ENCODE peak calls at places on chromosomes 1 and 21, in four cellular contexts. One of them, this sample, is unnamed.

GRCh38 chr1:31666290-31666963 is 21.8 kb upstream of the PEF1 start:
- DNase-seq in NCI-H2171: peak; percentile 82
- DNase-seq in WTC11: no peak
- DNase-seq in stimulated activated CD4-positive, alpha-beta T cell treated with anti-CD3 and anti-CD28 coated beads, Interleukin-2, amount 100 ng/mL, for 4 hours: no peak
- DNase-seq in this sample: no peak

GRCh38 chr1:204660509-204660908 is 25.0 kb downstream of the LRRN2 start:
- DNase-seq in NCI-H2171: no peak
- DNase-seq in WTC11: no peak
- DNase-seq in stimulated activated CD4-positive, alpha-beta T cell treated with anti-CD3 and anti-CD28 coated beads, Interleukin-2, amount 100 ng/mL, for 4 hours: no peak
- DNase-seq in this sample: no peak

GRCh38 chr1:239955431-239955830 is 136.3 kb upstream of the FMN2 start:
- DNase-seq in NCI-H2171: no peak
- DNase-seq in WTC11: no peak
- DNase-seq in stimulated activated CD4-positive, alpha-beta T cell treated with anti-CD3 and anti-CD28 coated beads, Interleukin-2, amount 100 ng/mL, for 4 hours: no peak
- DNase-seq in this sample: no peak

GRCh38 chr1:197675475-197676324 is 99.6 kb downstream of the DENND1B start:
- DNase-seq in NCI-H2171: peak; percentile 90
- DNase-seq in WTC11: no peak
- DNase-seq in stimulated activated CD4-positive, alpha-beta T cell treated with anti-CD3 and anti-CD28 coated beads, Interleukin-2, amount 100 ng/mL, for 4 hours: no peak
- DNase-seq in this sample: no peak

GRCh38 chr1:54337034-54337433 is 69.2 kb downstream of the SSBP3 start:
- DNase-seq in NCI-H2171: no peak
- DNase-seq in WTC11: no peak
- DNase-seq in stimulated activated CD4-positive, alpha-beta T cell treated with anti-CD3 and anti-CD28 coated beads, Interleukin-2, amount 100 ng/mL, for 4 hours: no peak
- DNase-seq in this sample: no peak

GRCh38 chr1:31413405-31414005 is 492 bp downstream of the SERINC2 start:
- DNase-seq in NCI-H2171: no peak
- DNase-seq in WTC11: peak; percentile 55
- DNase-seq in stimulated activated CD4-positive, alpha-beta T cell treated with anti-CD3 and anti-CD28 coated beads, Interleukin-2, amount 100 ng/mL, for 4 hours: no peak
- DNase-seq in this sample: no peak

GRCh38 chr21:17828223-17828622 is 9.1 kb upstream of the C21orf91 start:
- DNase-seq in NCI-H2171: no peak
- DNase-seq in WTC11: no peak
- DNase-seq in stimulated activated CD4-positive, alpha-beta T cell treated with anti-CD3 and anti-CD28 coated beads, Interleukin-2, amount 100 ng/mL, for 4 hours: no peak
- DNase-seq in this sample: no peak

GRCh38 chr1:195604287-195604686 is 1004.0 kb downstream of the KCNT2 start:
- DNase-seq in NCI-H2171: no peak
- DNase-seq in WTC11: no peak
- DNase-seq in stimulated activated CD4-positive, alpha-beta T cell treated with anti-CD3 and anti-CD28 coated beads, Interleukin-2, amount 100 ng/mL, for 4 hours: no peak
- DNase-seq in this sample: no peak

GRCh38 chr1:23772854-23773242 is 5.4 kb upstream of the PITHD1 start:
- DNase-seq in NCI-H2171: no peak
- DNase-seq in WTC11: no peak
- DNase-seq in stimulated activated CD4-positive, alpha-beta T cell treated with anti-CD3 and anti-CD28 coated beads, Interleukin-2, amount 100 ng/mL, for 4 hours: no peak
- DNase-seq in this sample: no peak

GRCh38 chr1:88801575-88802208 is 89.7 kb downstream of the GTF2B start:
- DNase-seq in NCI-H2171: no peak
- DNase-seq in WTC11: no peak
- DNase-seq in stimulated activated CD4-positive, alpha-beta T cell treated with anti-CD3 and anti-CD28 coated beads, Interleukin-2, amount 100 ng/mL, for 4 hours: no peak
- DNase-seq in this sample: peak; percentile 19

GRCh38 chr1:47537966-47538365 is 100.1 kb downstream of the FOXD2 start:
- DNase-seq in NCI-H2171: no peak
- DNase-seq in WTC11: no peak
- DNase-seq in stimulated activated CD4-positive, alpha-beta T cell treated with anti-CD3 and anti-CD28 coated beads, Interleukin-2, amount 100 ng/mL, for 4 hours: no peak
- DNase-seq in this sample: no peak

GRCh38 chr1:227273557-227273956 is 44.7 kb downstream of the CDC42BPA start:
- DNase-seq in NCI-H2171: no peak
- DNase-seq in WTC11: no peak
- DNase-seq in stimulated activated CD4-positive, alpha-beta T cell treated with anti-CD3 and anti-CD28 coated beads, Interleukin-2, amount 100 ng/mL, for 4 hours: no peak
- DNase-seq in this sample: no peak

GRCh38 chr1:6762060-6762459 is 23.2 kb upstream of the CAMTA1 start:
- DNase-seq in NCI-H2171: no peak
- DNase-seq in WTC11: no peak
- DNase-seq in stimulated activated CD4-positive, alpha-beta T cell treated with anti-CD3 and anti-CD28 coated beads, Interleukin-2, amount 100 ng/mL, for 4 hours: no peak
- DNase-seq in this sample: no peak

GRCh38 chr1:6052543-6053205 is 7.0 kb downstream of the KCNAB2 start:
- DNase-seq in NCI-H2171: peak; percentile 13
- DNase-seq in WTC11: peak; percentile 82
- DNase-seq in stimulated activated CD4-positive, alpha-beta T cell treated with anti-CD3 and anti-CD28 coated beads, Interleukin-2, amount 100 ng/mL, for 4 hours: peak; percentile 12
- DNase-seq in this sample: no peak

GRCh38 chr1:115068780-115069179 is 20.5 kb downstream of the TSPAN2 start:
- DNase-seq in NCI-H2171: no peak
- DNase-seq in WTC11: no peak
- DNase-seq in stimulated activated CD4-positive, alpha-beta T cell treated with anti-CD3 and anti-CD28 coated beads, Interleukin-2, amount 100 ng/mL, for 4 hours: no peak
- DNase-seq in this sample: no peak

GRCh38 chr21:31372176-31372765 is 28.2 kb upstream of the TIAM1 start:
- DNase-seq in NCI-H2171: no peak
- DNase-seq in WTC11: no peak
- DNase-seq in stimulated activated CD4-positive, alpha-beta T cell treated with anti-CD3 and anti-CD28 coated beads, Interleukin-2, amount 100 ng/mL, for 4 hours: no peak
- DNase-seq in this sample: no peak

GRCh38 chr21:19609611-19610010 is 1206.0 kb upstream of the TMPRSS15 start:
- DNase-seq in NCI-H2171: no peak
- DNase-seq in WTC11: no peak
- DNase-seq in stimulated activated CD4-positive, alpha-beta T cell treated with anti-CD3 and anti-CD28 coated beads, Interleukin-2, amount 100 ng/mL, for 4 hours: no peak
- DNase-seq in this sample: no peak